ENCODE peak calls at places on chromosomes 5 and 9, in five cellular contexts. M is activated naive CD8-positive, alpha-beta T cell treated with anti-CD3 and anti-CD28 coated beads, Interleukin-2, amount 10 ng/mL, durations not matched to agents 7 days and 5 days; W is activated CD4-positive, alpha-beta T cell treated with anti-CD3 and anti-CD28 coated beads for 48 hours; T is NCI-H187; E is H54. O is an unnamed sample.

GRCh38 chr9:86097510-86098224 is 1.7 kb downstream of the GOLM1 start:
- DNase-seq in M (no peak), W (no peak), T (no peak), E (no peak), O (no peak)

GRCh38 chr5:83093692-83094091 is 16.3 kb downstream of the XRCC4 start:
- DNase-seq in M (no peak), W (no peak), T (no peak), E (no peak), O (no peak)

GRCh38 chr9:87863882-87864465 is 18.7 kb upstream of the SPATA31E1 start:
- DNase-seq in M (no peak), W (no peak), T (no peak), E (no peak), O (no peak)

GRCh38 chr9:97594414-97594921 is 38.7 kb downstream of the TSTD2 start:
- DNase-seq in M (no peak), W (no peak), T (peak), E (no peak), O (peak)

GRCh38 chr5:180704362-180704761 is 35.5 kb downstream of the OR2Y1 start:
- DNase-seq in M (no peak), W (no peak), T (no peak), E (no peak), O (no peak)

GRCh38 chr5:95217351-95217750 is 67.5 kb downstream of the MCTP1 start:
- DNase-seq in M (no peak), W (no peak), T (no peak), E (no peak), O (no peak)

GRCh38 chr5:79966479-79966878 is 24.6 kb downstream of the MTX3 start:
- DNase-seq in M (no peak), W (no peak), T (no peak), E (no peak), O (no peak)

GRCh38 chr9:111980398-111980797 is 83.8 kb downstream of the UGCG start:
- DNase-seq in M (no peak), W (no peak), T (no peak), E (no peak), O (no peak)